ENCODE peak calls at places on chromosome 5, in seven cellular contexts. One of them, this sample, is unnamed.

GRCh38 chr5:98308960-98309359 is 464.5 kb upstream of the RGMB start:
- DNase-seq in T-cell: no peak
- DNase-seq in ELF-1: no peak
- DNase-seq in SJSA1: no peak
- DNase-seq in fibroblast of lung: no peak
- DNase-seq in activated T-cell treated with anti-CD3 and anti-CD28 coated beads, Interleukin-2, amount 50 U/mL, for 72 hours: no peak
- DNase-seq in Panc1: no peak
- DNase-seq in this sample: peak

GRCh38 chr5:150905312-150905683 is 518 bp upstream of the ZNF300 start:
- DNase-seq in activated T-cell treated with anti-CD3 and anti-CD28 coated beads, Interleukin-2, amount 50 U/mL, for 72 hours: no peak
- DNase-seq in Panc1: no peak
- DNase-seq in ELF-1: no peak
- DNase-seq in fibroblast of lung: no peak
- DNase-seq in SJSA1: no peak
- DNase-seq in T-cell: no peak
- DNase-seq in this sample: no peak

GRCh38 chr5:169805527-169805934 is 168.5 kb downstream of the DOCK2 start:
- DNase-seq in ELF-1: peak
- DNase-seq in Panc1: no peak
- DNase-seq in T-cell: no peak
- DNase-seq in fibroblast of lung: no peak
- DNase-seq in activated T-cell treated with anti-CD3 and anti-CD28 coated beads, Interleukin-2, amount 50 U/mL, for 72 hours: peak
- DNase-seq in SJSA1: no peak
- DNase-seq in this sample: peak

GRCh38 chr5:71461360-71461759 is 5.9 kb downstream of the BDP1 start:
- DNase-seq in Panc1: no peak
- DNase-seq in T-cell: no peak
- DNase-seq in fibroblast of lung: no peak
- DNase-seq in activated T-cell treated with anti-CD3 and anti-CD28 coated beads, Interleukin-2, amount 50 U/mL, for 72 hours: no peak
- DNase-seq in SJSA1: no peak
- DNase-seq in ELF-1: no peak
- DNase-seq in this sample: no peak

GRCh38 chr5:34411470-34412346 is 244.4 kb upstream of the RAI14 start:
- DNase-seq in activated T-cell treated with anti-CD3 and anti-CD28 coated beads, Interleukin-2, amount 50 U/mL, for 72 hours: no peak
- DNase-seq in fibroblast of lung: peak
- DNase-seq in ELF-1: peak
- DNase-seq in Panc1: no peak
- DNase-seq in SJSA1: no peak
- DNase-seq in T-cell: no peak
- DNase-seq in this sample: peak

GRCh38 chr5:93831449-93831848 is 90.0 kb upstream of the POU5F2 start:
- DNase-seq in SJSA1: peak
- DNase-seq in fibroblast of lung: peak
- DNase-seq in Panc1: no peak
- DNase-seq in ELF-1: no peak
- DNase-seq in T-cell: no peak
- DNase-seq in activated T-cell treated with anti-CD3 and anti-CD28 coated beads, Interleukin-2, amount 50 U/mL, for 72 hours: no peak
- DNase-seq in this sample: peak

GRCh38 chr5:108028411-108028810 is 353.5 kb downstream of the FBXL17 start:
- DNase-seq in fibroblast of lung: peak
- DNase-seq in ELF-1: no peak
- DNase-seq in activated T-cell treated with anti-CD3 and anti-CD28 coated beads, Interleukin-2, amount 50 U/mL, for 72 hours: no peak
- DNase-seq in SJSA1: no peak
- DNase-seq in T-cell: no peak
- DNase-seq in Panc1: no peak
- DNase-seq in this sample: peak

GRCh38 chr5:150209020-150209635 is 19.3 kb downstream of the SLC6A7 start:
- DNase-seq in ELF-1: peak
- DNase-seq in fibroblast of lung: peak
- DNase-seq in Panc1: no peak
- DNase-seq in activated T-cell treated with anti-CD3 and anti-CD28 coated beads, Interleukin-2, amount 50 U/mL, for 72 hours: peak
- DNase-seq in T-cell: peak
- DNase-seq in SJSA1: no peak
- DNase-seq in this sample: peak

GRCh38 chr5:154408806-154409205 is 37.0 kb upstream of the SAP30L start:
- DNase-seq in activated T-cell treated with anti-CD3 and anti-CD28 coated beads, Interleukin-2, amount 50 U/mL, for 72 hours: no peak
- DNase-seq in SJSA1: no peak
- DNase-seq in T-cell: no peak
- DNase-seq in fibroblast of lung: no peak
- DNase-seq in ELF-1: no peak
- DNase-seq in Panc1: no peak
- DNase-seq in this sample: no peak

GRCh38 chr5:95908799-95909198 is 52.9 kb downstream of the ELL2 start:
- DNase-seq in Panc1: no peak
- DNase-seq in ELF-1: no peak
- DNase-seq in SJSA1: no peak
- DNase-seq in fibroblast of lung: no peak
- DNase-seq in activated T-cell treated with anti-CD3 and anti-CD28 coated beads, Interleukin-2, amount 50 U/mL, for 72 hours: no peak
- DNase-seq in T-cell: no peak
- DNase-seq in this sample: no peak

GRCh38 chr5:75568202-75568601 is 43.1 kb upstream of the ANKDD1B start:
- DNase-seq in activated T-cell treated with anti-CD3 and anti-CD28 coated beads, Interleukin-2, amount 50 U/mL, for 72 hours: peak
- DNase-seq in fibroblast of lung: no peak
- DNase-seq in SJSA1: no peak
- DNase-seq in T-cell: no peak
- DNase-seq in ELF-1: no peak
- DNase-seq in Panc1: no peak
- DNase-seq in this sample: no peak

GRCh38 chr5:167949435-167949834 is 342.0 kb upstream of the WWC1 start:
- DNase-seq in activated T-cell treated with anti-CD3 and anti-CD28 coated beads, Interleukin-2, amount 50 U/mL, for 72 hours: no peak
- DNase-seq in SJSA1: no peak
- DNase-seq in Panc1: no peak
- DNase-seq in T-cell: no peak
- DNase-seq in fibroblast of lung: no peak
- DNase-seq in ELF-1: no peak
- DNase-seq in this sample: no peak

GRCh38 chr5:177040814-177041410 is 18.4 kb downstream of the ZNF346 start:
- DNase-seq in SJSA1: no peak
- DNase-seq in fibroblast of lung: peak
- DNase-seq in T-cell: no peak
- DNase-seq in activated T-cell treated with anti-CD3 and anti-CD28 coated beads, Interleukin-2, amount 50 U/mL, for 72 hours: no peak
- DNase-seq in ELF-1: no peak
- DNase-seq in Panc1: no peak
- DNase-seq in this sample: peak

GRCh38 chr5:178180141-178180863 is 6.9 kb downstream of the GMCL2 start:
- DNase-seq in SJSA1: no peak
- DNase-seq in fibroblast of lung: no peak
- DNase-seq in activated T-cell treated with anti-CD3 and anti-CD28 coated beads, Interleukin-2, amount 50 U/mL, for 72 hours: no peak
- DNase-seq in T-cell: no peak
- DNase-seq in ELF-1: peak
- DNase-seq in Panc1: no peak
- DNase-seq in this sample: no peak

GRCh38 chr5:176446884-176447537 is 1.2 kb upstream of the FAF2 start:
- DNase-seq in ELF-1: no peak
- DNase-seq in activated T-cell treated with anti-CD3 and anti-CD28 coated beads, Interleukin-2, amount 50 U/mL, for 72 hours: peak
- DNase-seq in SJSA1: no peak
- DNase-seq in Panc1: no peak
- DNase-seq in T-cell: no peak
- DNase-seq in fibroblast of lung: no peak
- DNase-seq in this sample: no peak

GRCh38 chr5:107855171-107855570 is 184.4 kb upstream of the EFNA5 start:
- DNase-seq in activated T-cell treated with anti-CD3 and anti-CD28 coated beads, Interleukin-2, amount 50 U/mL, for 72 hours: no peak
- DNase-seq in SJSA1: no peak
- DNase-seq in fibroblast of lung: no peak
- DNase-seq in ELF-1: no peak
- DNase-seq in Panc1: no peak
- DNase-seq in T-cell: no peak
- DNase-seq in this sample: no peak